ENCODE peak calls at places on chromosomes 7 and 10, in nine cellular contexts. P is A549; N is GM23338; L is mesendoderm; X is left ventricle myocardium inferior; R is small intestine; I is naive thymus-derived CD4-positive, alpha-beta T cell; Z is hepatocyte; F is mammary epithelial cell. S is an unnamed sample. For H3K4me1, the result is how much of the 10 kb centered on the place peaks cover.

GRCh38 chr7:98348726-98349474 is 52.0 kb downstream of the BAIAP2L1 start:
- DNase-seq in Z (no peak), F (no peak), R (peak), L (no peak), P (peak), N (peak), X (no peak), I (no peak), S (no peak)

GRCh38 chr7:95527033-95527775 is 41.5 kb downstream of the ASB4 start:
- DNase-seq in Z (peak), F (peak), R (peak), P (peak), I (no peak), L (peak), N (peak), X (no peak), S (no peak)

GRCh38 chr7:139658919-139659675 is 118.7 kb downstream of the HIPK2 start:
- DNase-seq in F (peak), P (no peak), L (no peak), I (no peak), N (peak), Z (no peak), X (no peak), R (no peak), S (no peak)

GRCh38 chr10:49598986-49599385 is 11.1 kb upstream of the SLC18A3 start:
- DNase-seq in I (no peak), R (no peak), N (no peak), F (no peak), X (no peak), P (no peak), Z (no peak), L (no peak), S (no peak)

GRCh38 chr10:114310346-114310745 is 71.3 kb downstream of the VWA2 start:
- DNase-seq in X (no peak), Z (no peak), I (no peak), F (no peak), P (no peak), N (no peak), R (no peak), L (no peak), S (no peak)

GRCh38 chr7:16627236-16627635 is 18.3 kb downstream of the ANKMY2 start:
- DNase-seq in X (no peak), L (no peak), R (no peak), Z (no peak), I (no peak), N (no peak), F (no peak), P (no peak), S (no peak)

GRCh38 chr7:48078470-48078869 is 10.6 kb upstream of the UPP1 start:
- DNase-seq in N (no peak), X (no peak), R (peak), Z (no peak), P (no peak), F (no peak), L (no peak), I (no peak), S (no peak)

GRCh38 chr10:24196426-24197039 is 12.4 kb upstream of the KIAA1217 start:
- DNase-seq in F (peak), P (peak), R (peak), L (peak), Z (peak), I (peak), X (peak), N (peak), S (peak)

GRCh38 chr7:70189261-70189660 is 591.0 kb downstream of the AUTS2 start:
- DNase-seq in X (no peak), P (no peak), F (no peak), I (no peak), Z (no peak), R (no peak), L (no peak), N (no peak), S (no peak)

GRCh38 chr10:12720217-12720981 is 281.1 kb downstream of the CCDC3 start:
- DNase-seq in Z (peak), I (no peak), F (peak), P (peak), R (peak), N (no peak), X (peak), L (peak), S (no peak)

GRCh38 chr7:92306153-92306552 is 60.4 kb downstream of the ANKIB1 start:
- DNase-seq in N (no peak), F (peak), L (peak), X (no peak), P (no peak), R (no peak), I (no peak), Z (no peak), S (no peak)

GRCh38 chr10:3714526-3714925 is 70.5 kb downstream of the KLF6 start:
- DNase-seq in R (no peak), N (no peak), L (no peak), I (no peak), Z (no peak), X (no peak), F (peak), P (no peak), S (no peak)

GRCh38 chr10:1411956-1412355 is 325.4 kb downstream of the ADARB2 start:
- DNase-seq in R (no peak), F (no peak), Z (no peak), L (no peak), N (no peak), I (no peak), P (no peak), X (no peak), S (no peak)

GRCh38 chr10:114650266-114650665 is 7.8 kb downstream of the ABLIM1 start:
- DNase-seq in Z (no peak), P (no peak), N (no peak), L (no peak), F (no peak), X (no peak), R (no peak), I (no peak), S (no peak)

GRCh38 chr7:151178236-151178635 is 8.8 kb downstream of the ASB10 start:
- DNase-seq in X (no peak), I (no peak), Z (no peak), R (no peak), P (no peak), F (no peak), L (no peak), N (no peak), S (no peak)

GRCh38 chr10:131207584-131208532 is 103.7 kb downstream of the TCERG1L start:
- DNase-seq in F (no peak), R (no peak), Z (no peak), P (no peak), L (peak), N (no peak), X (no peak), I (no peak), S (no peak)

GRCh38 chr7:116177009-116177408 is 33.3 kb upstream of the TES start:
- DNase-seq in N (no peak), X (no peak), R (no peak), F (peak), P (peak), Z (no peak), L (no peak), I (no peak), S (no peak)

GRCh38 chr7:50267525-50268041 is 36.9 kb upstream of the IKZF1 start:
- DNase-seq in X (no peak), N (no peak), F (no peak), R (no peak), P (no peak), L (no peak), Z (no peak), I (no peak), S (peak)

GRCh38 chr7:101829856-101830255 is 12.4 kb downstream of the CUX1 start:
- DNase-seq in R (no peak), Z (no peak), L (no peak), I (no peak), N (no peak), X (no peak), P (no peak), F (no peak), S (no peak)

GRCh38 chr7:101832205-101832631 is 14.8 kb downstream of the CUX1 start:
- DNase-seq in R (no peak), F (no peak), N (no peak), L (no peak), I (no peak), Z (no peak), P (no peak), X (no peak), S (no peak)

GRCh38 chr7:101826081-101826835 is 8.8 kb downstream of the CUX1 start:
- DNase-seq in X (no peak), N (no peak), I (no peak), Z (no peak), R (no peak), P (no peak), L (no peak), F (no peak), S (no peak)

GRCh38 chr7:101829374-101829773 is 11.9 kb downstream of the CUX1 start:
- DNase-seq in Z (no peak), L (no peak), N (no peak), I (no peak), X (no peak), P (no peak), R (no peak), F (no peak), S (no peak)

DNA sequence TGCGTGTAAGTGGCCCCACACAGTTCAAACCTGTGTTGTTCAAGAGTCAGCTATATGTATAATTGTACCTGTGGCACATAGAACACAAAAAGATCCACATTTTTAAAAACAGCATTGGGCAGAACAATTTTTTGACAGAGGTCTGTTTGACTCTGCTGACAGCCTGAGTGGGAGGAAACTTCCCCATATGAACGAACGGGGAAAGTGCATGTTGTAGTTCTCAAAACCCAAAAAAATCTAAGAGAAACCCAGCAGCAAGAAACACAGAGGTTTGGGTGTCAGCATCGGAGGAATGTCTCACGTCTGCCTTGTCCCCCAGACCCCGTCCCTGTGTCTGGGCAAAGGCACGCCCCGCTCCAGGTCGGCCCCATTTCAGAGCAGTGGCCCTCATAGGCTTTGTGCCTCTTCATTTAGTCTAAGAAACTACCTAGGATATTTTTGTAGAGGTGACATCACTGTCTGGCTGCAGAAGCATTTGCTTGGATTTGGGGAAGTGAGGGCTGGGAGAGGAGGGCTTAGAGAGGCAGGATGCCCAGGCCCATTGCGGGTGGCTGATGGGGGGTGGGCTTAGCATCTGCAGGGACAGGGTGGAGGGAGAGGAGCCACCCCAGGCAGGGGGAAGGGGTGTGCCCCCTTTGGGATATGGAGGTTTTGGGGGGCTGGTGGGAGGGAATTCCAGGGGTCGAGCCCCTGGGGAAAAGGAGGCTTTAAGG is 11.0 kb downstream of the CUX1 start:
- DNase-seq in Z (no peak), X (no peak), I (no peak), N (no peak), P (no peak), L (no peak), R (no peak), F (no peak), S (no peak)
- H3K4me1 ChIP-seq in Z (under half), X (half or more), I (under half), N (under half), P (under half), L (under half), R (under half), F (under half), S (under half)

DNA sequence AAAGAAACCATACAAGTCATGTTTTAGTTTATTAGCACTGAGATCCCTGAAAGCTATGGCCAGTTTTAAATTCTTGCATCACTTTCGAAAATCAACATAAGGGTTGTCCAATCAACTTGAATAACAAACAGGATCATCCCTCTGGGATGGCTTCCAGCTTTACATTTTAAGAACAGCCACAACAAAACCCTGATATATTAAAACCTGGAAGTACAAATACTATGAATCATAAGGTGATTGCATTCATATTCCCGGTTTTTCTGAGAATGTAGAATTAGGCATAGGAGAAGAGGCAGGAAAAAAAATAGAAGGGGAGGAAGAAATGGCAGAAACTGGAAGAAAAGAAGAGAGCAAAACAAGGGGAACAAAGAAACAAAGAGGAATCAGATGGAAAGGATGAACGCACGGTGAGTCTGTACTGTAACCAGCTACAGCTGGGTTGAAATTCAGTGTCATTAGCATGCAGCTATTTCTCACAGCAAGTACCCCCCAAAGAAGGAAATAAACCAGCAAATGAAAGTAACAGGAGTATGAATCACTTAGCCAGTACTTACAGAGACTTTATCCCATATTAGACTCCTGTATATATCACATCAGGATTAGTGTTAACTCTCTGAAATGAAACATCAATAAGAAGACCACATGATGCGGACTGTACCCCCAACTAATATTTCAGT is 301.4 kb downstream of the RNLS start:
- DNase-seq in L (no peak), Z (no peak), F (peak), I (no peak), P (peak), X (no peak), N (no peak), R (no peak), S (no peak)
- H3K27ac ChIP-seq in L (no peak), Z (no peak), F (no peak), I (no peak), P (peak), X (no peak), N (no peak), R (no peak), S (no peak)

GRCh38 chr10:59867590-59867989 is 38.8 kb downstream of the CCDC6 start:
- DNase-seq in I (no peak), Z (no peak), F (no peak), R (no peak), P (no peak), N (no peak), X (no peak), L (no peak), S (no peak)
- H3K4me1 ChIP-seq in I (under half), Z (under half), F (under half), R (under half), P (under half), N (under half), X (under half), L (under half), S (under half)

DNA sequence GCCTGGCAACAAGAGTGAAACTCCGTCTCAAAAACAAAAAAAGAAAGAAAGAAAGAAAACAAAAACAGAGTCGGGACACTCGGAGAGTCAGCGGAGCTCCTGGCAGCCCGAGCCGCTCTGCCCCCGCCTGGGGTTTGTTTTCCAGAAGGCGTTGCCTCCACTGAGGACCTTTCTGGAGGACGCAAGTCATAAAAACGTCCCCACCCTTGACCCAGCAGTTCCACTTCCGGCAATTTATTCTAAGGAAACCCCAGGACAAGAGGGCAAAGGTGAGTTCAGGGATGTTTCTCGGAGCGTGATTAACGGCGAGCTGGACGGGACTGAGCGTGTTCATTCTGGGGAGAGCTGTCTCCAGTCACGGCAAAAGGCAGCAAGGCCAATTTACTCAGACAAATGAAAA is 27.0 kb upstream of the SUN1 start:
- DNase-seq in I (no peak), F (no peak), L (no peak), R (peak), Z (peak), P (no peak), N (no peak), X (no peak), S (no peak)
- H3K27ac ChIP-seq in I (no peak), F (no peak), L (no peak), R (peak), Z (no peak), P (no peak), N (no peak), X (peak), S (no peak)

GRCh38 chr10:132628966-132629900 is 91.6 kb downstream of the INPP5A start:
- DNase-seq in F (no peak), N (no peak), I (peak), Z (no peak), L (no peak), X (peak), P (no peak), R (peak), S (no peak)

GRCh38 chr10:132631348-132631735 is 93.8 kb downstream of the INPP5A start:
- DNase-seq in N (no peak), I (no peak), Z (no peak), F (no peak), X (peak), P (no peak), L (no peak), R (no peak), S (no peak)

GRCh38 chr10:132632091-132632561 is 94.5 kb downstream of the INPP5A start:
- DNase-seq in R (no peak), Z (no peak), N (no peak), X (peak), F (no peak), P (no peak), L (no peak), I (peak), S (no peak)

GRCh38 chr10:132630156-132630555 is 92.6 kb downstream of the INPP5A start:
- DNase-seq in I (peak), P (no peak), X (no peak), Z (no peak), F (no peak), R (no peak), N (no peak), L (no peak), S (no peak)

GRCh38 chr10:132630666-132631347 is 93.2 kb downstream of the INPP5A start:
- DNase-seq in L (no peak), R (no peak), Z (no peak), P (no peak), N (no peak), F (no peak), X (peak), I (peak), S (no peak)
- H3K4me1 ChIP-seq in L (under half), R (under half), Z (under half), P (under half), N (under half), F (under half), X (half or more), I (under half), S (under half)

DNA sequence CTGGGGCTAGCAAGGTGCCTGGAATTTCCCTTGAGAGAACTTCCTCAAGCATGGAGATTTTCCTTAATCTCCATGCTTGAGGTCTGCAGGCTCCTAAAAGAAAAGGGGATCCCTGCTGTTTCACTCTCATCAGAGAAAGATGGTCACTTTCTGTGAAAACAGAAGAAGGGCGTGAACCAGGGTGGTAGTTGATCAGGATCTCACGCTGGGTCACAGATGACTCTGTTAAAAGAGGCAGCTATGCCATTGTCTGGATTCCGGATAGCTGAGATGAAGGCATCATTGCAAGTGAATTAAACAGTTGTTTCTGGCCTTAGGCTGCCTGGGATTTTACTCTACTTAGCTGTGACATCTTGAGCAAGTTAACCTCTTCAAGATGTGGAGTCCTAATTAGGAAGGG is 525.9 kb downstream of the TYW1 start:
- DNase-seq in L (peak), I (no peak), F (no peak), N (no peak), R (no peak), Z (no peak), P (no peak), X (no peak), S (no peak)
- H3K27ac ChIP-seq in L (no peak), I (no peak), F (no peak), N (no peak), R (no peak), Z (no peak), P (no peak), X (no peak), S (no peak)

DNA sequence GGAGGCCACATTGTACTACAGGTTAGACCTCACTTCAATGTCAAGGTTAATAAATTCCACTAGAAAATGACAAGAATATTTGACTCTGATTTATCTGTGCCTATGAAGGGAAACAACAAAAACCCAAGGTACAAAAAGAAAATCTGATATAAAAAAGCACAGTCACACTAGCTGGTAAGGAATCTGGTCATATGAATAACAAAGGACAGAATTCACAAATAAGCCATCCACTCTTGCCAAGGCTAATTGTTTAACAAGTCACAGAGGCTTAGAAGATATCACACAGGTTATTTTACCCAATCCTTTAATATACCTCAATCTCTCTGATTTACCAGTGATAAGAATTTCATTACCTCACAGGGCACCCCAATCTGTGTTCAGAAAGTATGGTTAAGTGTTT is 47.9 kb downstream of the IRF5 start:
- DNase-seq in X (no peak), N (peak), Z (no peak), F (no peak), I (no peak), L (peak), P (no peak), R (no peak), S (no peak)
- H3K4me1 ChIP-seq in X (under half), N (under half), Z (under half), F (under half), I (under half), L (under half), P (under half), R (under half), S (under half)

GRCh38 chr10:121452581-121452980 is 145.7 kb downstream of the FGFR2 start:
- DNase-seq in P (no peak), F (no peak), I (no peak), N (no peak), R (no peak), X (no peak), L (peak), Z (no peak), S (no peak)

GRCh38 chr10:121457729-121458128 is 140.5 kb downstream of the FGFR2 start:
- DNase-seq in R (no peak), N (no peak), X (no peak), P (no peak), F (no peak), I (no peak), Z (no peak), L (no peak), S (no peak)

GRCh38 chr10:121455377-121455776 is 142.9 kb downstream of the FGFR2 start:
- DNase-seq in N (no peak), X (no peak), Z (peak), F (no peak), R (no peak), L (peak), I (no peak), P (no peak), S (no peak)

GRCh38 chr10:121453160-121453559 is 145.1 kb downstream of the FGFR2 start:
- DNase-seq in L (no peak), I (no peak), X (no peak), F (no peak), R (no peak), Z (no peak), P (no peak), N (no peak), S (no peak)

DNA sequence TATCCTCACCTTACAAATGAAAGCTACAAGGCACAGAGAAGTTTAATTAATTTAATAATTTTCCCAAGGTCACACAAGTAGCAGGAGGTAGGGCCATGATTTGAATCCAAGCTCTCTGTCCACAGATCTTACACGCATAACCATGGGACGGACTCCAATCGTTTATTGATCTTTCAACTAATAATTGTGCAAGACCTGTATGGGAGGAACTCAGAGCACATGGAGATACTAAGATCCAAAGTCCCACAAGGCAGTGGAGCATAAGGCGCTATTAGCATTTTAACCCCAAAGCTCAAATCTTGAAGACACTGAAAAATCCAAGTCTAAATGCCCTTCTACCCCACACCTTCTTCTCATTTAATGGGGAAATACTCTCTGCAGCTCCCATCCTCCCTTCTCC is 143.5 kb downstream of the FGFR2 start:
- DNase-seq in I (no peak), P (no peak), X (no peak), F (no peak), R (peak), Z (no peak), L (no peak), N (no peak), S (no peak)
- H3K27ac ChIP-seq in I (no peak), P (no peak), X (no peak), F (no peak), R (no peak), Z (peak), L (no peak), N (no peak), S (no peak)

GRCh38 chr7:106270122-106270977 is 14.4 kb downstream of the NAMPT start:
- DNase-seq in I (no peak), X (no peak), Z (no peak), N (no peak), F (no peak), R (no peak), P (no peak), L (no peak), S (no peak)
- H3K4me1 ChIP-seq in I (under half), X (half or more), Z (under half), N (under half), F (under half), R (under half), P (under half), L (under half), S (under half)